ENCODE peak calls at places on chromosomes 1 and 21, in seven cellular contexts. D is lower leg skin; G is AG09319; J is GDM1; P is HTR-8/SVneo; X is CD8-positive, alpha-beta T cell; K is stimulated activated CD4-positive, alpha-beta T cell treated with anti-CD3 and anti-CD28 coated beads, Interleukin-1b, Interleukin-23, amount 100 ng/mL, for 48 hours. A is an unnamed sample.

GRCh38 chr1:206808615-206809014 is 36.3 kb upstream of the IL10 start:
- DNase-seq in D (no peak), X (peak; percentile 45), J (peak; percentile 53), G (no peak), P (peak; percentile 31), K (no peak), A (no peak)

GRCh38 chr1:78092686-78093085 is 46.9 kb downstream of the GIPC2 start:
- DNase-seq in D (no peak), J (no peak), P (no peak), K (no peak), G (no peak), X (no peak), A (peak; percentile 42)

GRCh38 chr1:17215545-17215890 is 10.6 kb downstream of the PADI1 start:
- DNase-seq in X (no peak), K (no peak), J (no peak), G (no peak), D (no peak), P (no peak), A (peak; percentile 64)

GRCh38 chr1:97621955-97622354 is 298.9 kb downstream of the DPYD start:
- DNase-seq in J (no peak), P (no peak), X (no peak), G (no peak), K (no peak), D (no peak), A (no peak)

GRCh38 chr1:6041432-6042062 is 4.1 kb upstream of the KCNAB2 start:
- DNase-seq in J (no peak), G (no peak), K (peak; percentile 20), X (peak; percentile 21), D (no peak), P (peak; percentile 49), A (peak; percentile 44)

GRCh38 chr1:3014041-3014440 is 7.2 kb upstream of the ACTRT2 start:
- DNase-seq in X (no peak), G (no peak), D (no peak), K (no peak), J (no peak), P (no peak), A (no peak)

GRCh38 chr21:45102391-45102932 is 28.1 kb downstream of the ADARB1 start:
- DNase-seq in K (no peak), G (peak; percentile 28), J (no peak), X (no peak), D (no peak), P (peak; percentile 80), A (peak; percentile 57)

GRCh38 chr1:151680812-151681211 is 35.8 kb downstream of the CELF3 start:
- DNase-seq in J (no peak), P (peak; percentile 76), G (peak; percentile 23), D (no peak), X (no peak), K (no peak), A (peak; percentile 36)

GRCh38 chr1:218809625-218810024 is 364.1 kb upstream of the LYPLAL1 start:
- DNase-seq in K (no peak), J (no peak), X (no peak), P (no peak), D (no peak), G (no peak), A (no peak)

GRCh38 chr1:196527941-196528340 is 80.3 kb downstream of the KCNT2 start:
- DNase-seq in G (no peak), P (no peak), D (no peak), J (no peak), X (no peak), K (no peak), A (no peak)

GRCh38 chr1:24830680-24831272 is 85.5 kb downstream of the CLIC4 start:
- DNase-seq in P (peak; percentile 45), K (no peak), J (peak; percentile 6), D (no peak), X (no peak), G (peak; percentile 32), A (no peak)

GRCh38 chr21:21057349-21058062 is 59.3 kb downstream of the NCAM2 start:
- DNase-seq in X (no peak), K (no peak), D (no peak), J (no peak), P (no peak), G (no peak), A (no peak)

GRCh38 chr21:41786521-41786987 is 19.7 kb upstream of the RIPK4 start:
- DNase-seq in D (no peak), J (no peak), P (peak; percentile 86), K (no peak), X (no peak), G (peak; percentile 42), A (peak; percentile 83)

GRCh38 chr1:184299076-184299790 is 87.6 kb upstream of the C1orf21 start:
- DNase-seq in X (no peak), P (no peak), D (no peak), J (no peak), G (peak; percentile 39), K (no peak), A (no peak)

GRCh38 chr1:229832695-229833094 is 206.6 kb downstream of the URB2 start:
- DNase-seq in G (no peak), D (no peak), X (no peak), J (no peak), K (no peak), P (no peak), A (no peak)

GRCh38 chr1:72365693-72366092 is 83.4 kb upstream of the NEGR1 start:
- DNase-seq in X (no peak), D (no peak), J (no peak), G (no peak), P (no peak), K (no peak), A (no peak)

GRCh38 chr1:34946211-34946610 is 16.8 kb upstream of the DLGAP3 start:
- DNase-seq in G (no peak), K (no peak), P (no peak), J (no peak), D (no peak), X (no peak), A (peak; percentile 29)

GRCh38 chr1:165580931-165581871 is 37.4 kb downstream of the LRRC52 start:
- DNase-seq in X (no peak), G (no peak), J (no peak), K (no peak), D (no peak), P (no peak), A (no peak)

GRCh38 chr1:161309868-161310267 is at the start of gene MPZ:
- DNase-seq in K (no peak), X (no peak), D (no peak), J (no peak), P (no peak), G (no peak), A (no peak)

GRCh38 chr1:206445116-206445515 is 25.2 kb upstream of the IKBKE start:
- DNase-seq in J (no peak), P (no peak), X (no peak), G (peak; percentile 54), K (no peak), D (no peak), A (no peak)

A was measured in PC-9.